ENCODE peak calls at places on chromosomes 6 and 20, in six cellular contexts. S is GM13976, U is GM12865, Z is NCI-H2171 treated with DMSO at 0.1 percent for 48 hours, D is HFFc6, H is A549. R is an unnamed sample.

GRCh38 chr6:81981812-81982211 is 229.3 kb upstream of the TENT5A start:
- DNase-seq in S (no peak), U (peak), Z (no peak), D (peak), H (no peak), R (no peak)

GRCh38 chr6:119333707-119334295 is 15.8 kb downstream of the MAN1A1 start:
- DNase-seq in S (peak), U (peak), Z (peak), D (no peak), H (peak), R (no peak)

GRCh38 chr6:114218421-114218820 is 124.4 kb downstream of the HS3ST5 start:
- DNase-seq in S (no peak), U (no peak), Z (no peak), D (no peak), H (no peak), R (no peak)

GRCh38 chr6:85574932-85575598 is 18.6 kb downstream of the SNX14 start:
- DNase-seq in S (no peak), U (no peak), Z (no peak), D (peak), H (peak), R (peak)

GRCh38 chr6:108876929-108877775 is 28.9 kb downstream of the ARMC2 start:
- DNase-seq in S (no peak), U (no peak), Z (no peak), D (peak), H (no peak), R (no peak)

GRCh38 chr6:9623985-9624384 is 790.9 kb downstream of the TFAP2A start:
- DNase-seq in S (no peak), U (no peak), Z (no peak), D (peak), H (no peak), R (no peak)

GRCh38 chr20:2760381-2761305 is 39.8 kb downstream of the CPXM1 start:
- DNase-seq in S (no peak), U (no peak), Z (no peak), D (no peak), H (no peak), R (no peak)

GRCh38 chr6:156585859-156586258 is 191.3 kb upstream of the ARID1B start:
- DNase-seq in S (no peak), U (no peak), Z (peak), D (no peak), H (no peak), R (no peak)

GRCh38 chr6:38149526-38149925 is 330.0 kb downstream of the ZFAND3 start:
- DNase-seq in S (no peak), U (no peak), Z (no peak), D (no peak), H (no peak), R (no peak)

GRCh38 chr6:3138341-3138740 is 19.0 kb downstream of the TUBB2A start:
- DNase-seq in S (no peak), U (no peak), Z (no peak), D (no peak), H (no peak), R (no peak)

GRCh38 chr6:2037230-2037926 is 208.0 kb downstream of the GMDS start:
- DNase-seq in S (no peak), U (no peak), Z (no peak), D (peak), H (peak), R (no peak)